ENCODE peak calls at places on chromosome 2, in four cellular contexts. I, T, D and P are unnamed samples.

GRCh38 chr2:45177870-45178269 is 168.6 kb upstream of the SIX2 start:
- DNase-seq in I (no peak), T (no peak), D (no peak), P (no peak)

GRCh38 chr2:64157792-64158191 is 13.6 kb upstream of the PELI1 start:
- DNase-seq in I (no peak), T (no peak), D (no peak), P (no peak)

GRCh38 chr2:216992056-216992455 is 132.2 kb upstream of the TNP1 start:
- DNase-seq in D (no peak), I (no peak), T (no peak), P (no peak)

GRCh38 chr2:173195100-173195499 is 119.5 kb downstream of the MAP3K20 start:
- DNase-seq in D (no peak), I (no peak), T (no peak), P (no peak)

GRCh38 chr2:48607307-48608014 is 10.2 kb upstream of the GTF2A1L start:
- DNase-seq in T (no peak), I (peak; percentile 16), D (no peak), P (no peak)

GRCh38 chr2:42359894-42360483 is 1.0 kb downstream of the COX7A2L start:
- DNase-seq in T (no peak), I (peak; percentile 45), D (no peak), P (no peak)

GRCh38 chr2:98533547-98533946 is 74.8 kb downstream of the COA5 start:
- DNase-seq in T (no peak), D (no peak), I (no peak), P (no peak)

GRCh38 chr2:25279091-25279651 is 62.6 kb downstream of the DNMT3A start:
- DNase-seq in I (no peak), T (no peak), D (no peak), P (no peak)

GRCh38 chr2:231198291-231199173 is at the start of gene ARMC9:
- DNase-seq in T (peak; percentile 94), I (peak; percentile 96), D (peak; percentile 67), P (peak; percentile 81)

GRCh38 chr2:237591021-237591370 is 462 bp upstream of the RAB17 start:
- DNase-seq in D (peak; percentile 68), T (no peak), I (no peak), P (peak; percentile 85)

GRCh38 chr2:69010437-69011194 is 2.4 kb upstream of the ANTXR1 start:
- DNase-seq in D (no peak), I (no peak), T (no peak), P (no peak)

GRCh38 chr2:241213567-241213966 is 25.1 kb downstream of the ANO7 start:
- DNase-seq in D (no peak), T (no peak), I (no peak), P (no peak)

GRCh38 chr2:38120829-38121228 is 44.9 kb upstream of the CYP1B1 start:
- DNase-seq in T (no peak), D (no peak), I (no peak), P (no peak)

GRCh38 chr2:38113999-38114708 is 38.2 kb upstream of the CYP1B1 start:
- DNase-seq in D (no peak), I (no peak), T (no peak), P (no peak)

GRCh38 chr2:38113036-38113435 is 37.1 kb upstream of the CYP1B1 start:
- DNase-seq in D (no peak), I (no peak), T (no peak), P (no peak)

GRCh38 chr2:38115216-38116012 is 39.5 kb upstream of the CYP1B1 start:
- DNase-seq in I (peak; percentile 81), D (peak; percentile 75), T (peak; percentile 82), P (peak; percentile 95)

DNA sequence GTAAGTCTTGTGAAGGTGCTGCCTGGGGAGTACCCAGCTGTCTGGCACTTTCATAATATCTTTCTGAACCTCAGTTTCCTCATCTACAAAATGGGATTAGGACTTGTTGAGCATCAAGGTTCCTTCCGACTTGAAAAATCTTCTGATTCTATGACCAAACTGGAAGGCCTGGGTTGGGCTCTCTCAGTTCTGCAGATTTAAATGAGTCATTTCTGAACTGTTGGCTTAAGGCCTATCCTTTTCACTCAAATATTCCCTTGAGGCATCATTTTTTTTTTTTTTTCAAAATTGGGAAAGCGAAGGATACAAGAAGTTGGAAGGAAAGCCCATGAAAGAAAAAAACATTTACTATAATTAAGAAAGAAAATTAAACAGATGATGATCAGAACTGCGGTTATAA is 40.8 kb upstream of the CYP1B1 start:
- DNase-seq in T (no peak), D (no peak), I (no peak), P (no peak)
- TF ChIP-seq ELF4 in T (no peak), D (no peak), I (no peak), P (no peak)

DNA sequence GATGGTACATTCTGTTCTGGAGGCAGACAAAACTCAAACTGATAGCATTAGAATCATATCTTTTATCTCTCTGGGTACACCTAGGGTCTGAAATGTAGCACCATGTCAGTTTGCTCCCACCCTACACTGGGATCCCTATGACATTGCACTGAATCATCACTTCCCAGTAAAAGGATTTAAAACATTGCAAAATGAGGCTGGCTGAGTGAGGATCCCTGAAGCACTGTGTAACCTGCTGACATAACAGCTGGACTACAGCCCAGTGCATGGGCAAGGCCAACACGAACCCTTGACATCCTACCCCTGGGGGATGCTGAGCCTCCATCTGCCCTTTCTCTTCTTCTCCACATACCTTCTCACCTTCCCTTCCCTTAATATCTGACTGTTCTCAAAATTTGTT is 253.2 kb downstream of the TTC32 start:
- DNase-seq in T (no peak), I (no peak), D (no peak), P (no peak)
- TF ChIP-seq ELF4 in T (no peak), I (no peak), D (no peak), P (no peak)

GRCh38 chr2:181036848-181037603 is 56.6 kb downstream of the UBE2E3 start:
- DNase-seq in D (no peak), I (no peak), T (no peak), P (no peak)

GRCh38 chr2:181038796-181039195 is 58.4 kb downstream of the UBE2E3 start:
- DNase-seq in T (no peak), D (no peak), I (no peak), P (no peak)

GRCh38 chr2:181041661-181042060 is 61.3 kb downstream of the UBE2E3 start:
- DNase-seq in I (no peak), T (no peak), D (no peak), P (no peak)

GRCh38 chr2:181037922-181038321 is 57.5 kb downstream of the UBE2E3 start:
- DNase-seq in D (no peak), T (no peak), I (no peak), P (no peak)

GRCh38 chr2:181036445-181036844 is 56.0 kb downstream of the UBE2E3 start:
- DNase-seq in D (no peak), I (no peak), T (no peak), P (no peak)
- TF ChIP-seq ELF4 in D (no peak), I (no peak), T (no peak), P (no peak)

DNA sequence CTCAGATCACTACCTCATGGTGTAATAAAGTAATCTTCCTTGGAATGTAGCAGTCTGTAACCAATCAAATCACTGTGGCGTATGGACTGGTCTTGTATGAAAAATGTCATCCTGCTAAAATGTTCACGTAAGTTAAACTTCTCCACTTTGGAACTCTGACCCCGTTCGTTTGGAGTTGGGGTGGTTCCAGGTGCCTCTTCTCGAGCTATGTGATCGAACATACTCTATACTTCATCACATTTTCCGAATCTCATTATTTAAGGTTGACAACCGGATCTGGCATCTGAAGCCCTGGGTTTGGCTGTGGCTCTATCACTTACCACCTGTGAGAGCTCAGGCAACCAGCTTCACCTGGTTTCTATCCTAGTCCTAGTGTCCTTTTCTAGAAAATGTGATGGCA is 148.0 kb upstream of the MYCN start:
- DNase-seq in D (no peak), T (no peak), I (no peak), P (no peak)
- TF ChIP-seq ELF4 in D (no peak), T (no peak), I (no peak), P (no peak)

GRCh38 chr2:169049142-169049541 is 18.0 kb upstream of the ABCB11 start:
- DNase-seq in D (no peak), T (no peak), I (no peak), P (no peak)

GRCh38 chr2:169047253-169048250 is 16.4 kb upstream of the ABCB11 start:
- DNase-seq in T (no peak), I (no peak), D (no peak), P (no peak)

GRCh38 chr2:169046440-169047151 is 15.5 kb upstream of the ABCB11 start:
- DNase-seq in I (no peak), T (no peak), D (no peak), P (no peak)

GRCh38 chr2:169050476-169051240 is 18.7 kb upstream of the DHRS9 start:
- DNase-seq in T (no peak), I (peak; percentile 56), D (no peak), P (no peak)
- TF ChIP-seq ELF4 in T (no peak), I (no peak), D (no peak), P (no peak)

DNA sequence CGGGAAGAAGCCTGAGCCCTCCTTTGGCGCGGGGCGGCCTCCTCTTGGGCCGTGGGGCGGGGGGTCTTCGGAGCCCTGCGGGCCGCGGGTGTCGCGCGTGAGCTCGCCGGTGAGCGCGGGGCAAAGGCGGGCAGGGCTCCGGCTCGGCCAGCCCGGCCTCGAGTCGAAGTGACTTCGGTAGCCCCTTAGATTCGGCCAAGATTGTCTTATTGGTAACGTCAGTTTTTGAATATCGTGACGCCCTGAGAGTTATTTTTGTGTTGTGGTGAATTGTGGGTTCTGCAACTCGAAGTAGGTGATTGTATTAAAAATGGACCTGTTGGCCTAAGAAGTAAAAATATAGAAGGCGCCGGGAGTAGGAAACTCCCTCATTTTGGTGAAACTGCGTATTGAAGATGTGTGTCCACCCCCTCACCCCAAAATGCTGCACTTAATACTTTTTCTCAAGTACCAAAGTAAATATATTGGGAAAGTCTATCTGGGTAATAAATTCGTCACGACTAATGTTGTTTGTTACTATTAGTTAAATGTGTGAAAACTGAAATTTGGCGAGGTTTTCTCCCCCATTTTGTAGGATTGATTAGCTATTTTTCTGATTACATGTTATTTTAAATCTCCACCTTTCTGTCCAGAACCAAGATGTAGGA is 746 bp downstream of the MARCHF7 start:
- DNase-seq in T (no peak), D (peak; percentile 9), I (no peak), P (no peak)
- TF ChIP-seq ELF4 in T (no peak), D (no peak), I (no peak), P (no peak)

GRCh38 chr2:210663574-210663973 is 107.2 kb downstream of the CPS1 start:
- DNase-seq in D (peak; percentile 18), I (peak; percentile 5), T (peak; percentile 9), P (no peak)

GRCh38 chr2:210667726-210668125 is 111.3 kb downstream of the CPS1 start:
- DNase-seq in T (no peak), I (no peak), D (no peak), P (no peak)

GRCh38 chr2:210660751-210661150 is 104.4 kb downstream of the CPS1 start:
- DNase-seq in T (no peak), I (no peak), D (no peak), P (no peak)

GRCh38 chr2:210662557-210662956 is 106.2 kb downstream of the CPS1 start:
- DNase-seq in D (peak; percentile 50), T (no peak), I (no peak), P (no peak)
- TF ChIP-seq ELF4 in D (no peak), T (no peak), I (no peak), P (no peak)

GRCh38 chr2:223980397-223980735 is 23.1 kb downstream of the MRPL44 start:
- DNase-seq in I (no peak), D (no peak), T (no peak), P (no peak)

GRCh38 chr2:223976635-223977226 is 19.5 kb downstream of the MRPL44 start:
- DNase-seq in T (no peak), I (no peak), D (no peak), P (no peak)

GRCh38 chr2:223973606-223974005 is 16.3 kb downstream of the MRPL44 start:
- DNase-seq in T (no peak), D (no peak), I (no peak), P (no peak)

GRCh38 chr2:223979730-223980396 is 22.6 kb downstream of the MRPL44 start:
- DNase-seq in D (no peak), T (no peak), I (no peak), P (no peak)

GRCh38 chr2:223978451-223978850 is 21.2 kb downstream of the MRPL44 start:
- DNase-seq in T (no peak), D (no peak), I (no peak), P (no peak)
- TF ChIP-seq ELF4 in T (no peak), D (no peak), I (no peak), P (no peak)